ENCODE peak calls at places on chromosomes 7 and 10, in six cellular contexts. P is neuronal stem cell, N is IMR-90, Y is H1, W is H9, Q is mesenchymal stem cell. J is an unnamed sample.

GRCh38 chr10:11824376-11824775 is 1.2 kb downstream of the PROSER2 start:
- DNase-seq in N (peak), P (no peak), W (no peak), Y (no peak), Q (no peak), J (no peak)

GRCh38 chr10:11560076-11560709 is 51.3 kb downstream of the USP6NL start:
- DNase-seq in P (no peak), W (no peak), Y (no peak), Q (peak), N (peak), J (no peak)

GRCh38 chr7:114343949-114344708 is 70.5 kb upstream of the FOXP2 start:
- DNase-seq in W (no peak), Y (no peak), N (no peak), P (no peak), Q (no peak), J (no peak)

GRCh38 chr10:64097391-64098122 is 576.4 kb downstream of the REEP3 start:
- DNase-seq in P (no peak), Y (no peak), W (no peak), N (no peak), Q (no peak), J (no peak)

GRCh38 chr10:91108820-91109219 is 111.6 kb upstream of the PCGF5 start:
- DNase-seq in N (no peak), W (no peak), Y (no peak), Q (no peak), P (no peak), J (no peak)

GRCh38 chr7:12389089-12389700 is 14.5 kb downstream of the VWDE start:
- DNase-seq in Y (no peak), N (peak), W (peak), Q (peak), P (peak), J (peak)

GRCh38 chr7:112400141-112400540 is 50.1 kb upstream of the IFRD1 start:
- DNase-seq in Q (peak), N (peak), P (no peak), W (no peak), Y (no peak), J (no peak)

GRCh38 chr7:51250517-51250916 is 66.1 kb downstream of the COBL start:
- DNase-seq in N (no peak), W (no peak), Q (no peak), P (no peak), Y (no peak), J (no peak)

GRCh38 chr7:64463636-64464375 is 99.1 kb downstream of the ZNF680 start:
- DNase-seq in P (no peak), Q (no peak), Y (no peak), W (no peak), N (peak), J (no peak)

GRCh38 chr7:95478139-95479037 is 7.4 kb upstream of the ASB4 start:
- DNase-seq in N (peak), P (no peak), Y (no peak), W (peak), Q (no peak), J (no peak)

GRCh38 chr10:63416376-63416775 is 49.4 kb downstream of the JMJD1C start:
- DNase-seq in Q (no peak), Y (no peak), P (no peak), W (no peak), N (peak), J (no peak)

GRCh38 chr10:71213127-71213616 is 802 bp downstream of the UNC5B start:
- DNase-seq in Q (peak), N (peak), Y (peak), W (peak), P (peak), J (peak)

GRCh38 chr10:102619281-102619981 is 24.8 kb upstream of the TRIM8 start:
- DNase-seq in W (no peak), Q (no peak), P (no peak), Y (no peak), N (no peak), J (no peak)

GRCh38 chr10:100653957-100654834 is 91.2 kb upstream of the PAX2 start:
- DNase-seq in W (peak), N (no peak), Q (no peak), P (no peak), Y (peak), J (no peak)

GRCh38 chr7:84744388-84744787 is 442.5 kb downstream of the SEMA3D start:
- DNase-seq in N (peak), W (no peak), Y (no peak), P (no peak), Q (no peak), J (no peak)
- H4K91ac ChIP-seq in N (no peak), W (no peak), Y (no peak), P (no peak), Q (no peak), J (no peak)

DNA sequence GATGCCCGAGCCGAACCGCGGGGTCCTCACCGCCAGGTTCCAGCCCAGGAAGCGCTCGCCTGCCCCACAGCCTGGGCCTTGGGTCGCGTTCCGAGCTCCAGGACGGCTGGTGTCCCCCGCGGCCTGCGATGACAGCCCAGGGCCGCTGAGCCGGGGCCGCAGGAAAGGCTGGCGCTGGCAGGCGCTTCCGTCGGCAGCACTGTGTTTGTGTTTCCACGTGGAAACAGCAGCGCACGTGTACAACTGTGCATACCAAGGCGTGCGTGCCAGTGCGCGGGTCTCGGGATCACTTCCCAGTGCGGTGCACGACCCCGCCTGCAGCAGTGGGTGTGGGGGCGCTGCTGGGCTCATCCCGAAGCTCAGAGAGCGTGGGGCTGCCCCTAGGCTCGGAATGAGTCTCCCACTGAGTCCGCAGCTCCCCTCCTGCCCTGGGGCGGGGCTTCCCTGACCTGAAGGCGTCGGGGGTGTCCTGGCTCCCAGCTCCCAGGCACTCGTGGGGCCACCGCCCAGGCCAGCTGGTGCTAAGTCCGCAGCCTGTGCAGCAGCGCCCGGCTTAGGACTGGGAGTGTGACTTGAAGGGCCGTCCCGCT is 17.2 kb downstream of the AP5Z1 start:
- DNase-seq in N (no peak), W (peak), Y (peak), P (peak), Q (no peak), J (no peak)
- H3K23ac ChIP-seq in N (no peak), W (no peak), Y (no peak), P (peak), Q (no peak), J (no peak)

DNA sequence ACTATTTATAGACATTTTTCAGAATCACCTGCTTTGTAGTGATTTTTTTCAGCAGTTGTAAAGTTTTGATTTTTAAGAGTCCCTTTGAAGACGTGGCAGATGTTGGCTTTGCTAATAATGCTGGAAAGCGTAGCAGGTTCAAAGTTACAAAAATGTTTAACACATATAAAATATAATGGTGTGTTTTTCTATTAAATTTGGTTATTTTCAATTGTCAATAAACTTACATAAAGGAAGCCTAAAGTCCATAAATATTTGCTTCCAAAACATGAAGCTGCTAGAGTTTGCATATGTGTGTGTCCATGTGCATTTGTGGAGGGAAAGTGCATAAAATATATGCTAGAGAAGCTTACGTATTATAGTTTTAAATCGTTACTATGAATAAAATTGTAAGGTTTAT is 3.7 kb downstream of the MEOX2 start:
- DNase-seq in P (no peak), Q (no peak), N (no peak), Y (no peak), W (no peak), J (no peak)
- H4K91ac ChIP-seq in P (no peak), Q (no peak), N (no peak), Y (no peak), W (no peak), J (no peak)

GRCh38 chr7:151897951-151898686 is 21.2 kb upstream of the PRKAG2 start:
- DNase-seq in Q (no peak), W (no peak), N (no peak), P (no peak), Y (no peak), J (no peak)

GRCh38 chr7:151897201-151897711 is 20.3 kb upstream of the PRKAG2 start:
- DNase-seq in Y (peak), Q (no peak), P (no peak), N (no peak), W (peak), J (no peak)

GRCh38 chr7:151895008-151895661 is 18.2 kb upstream of the PRKAG2 start:
- DNase-seq in P (no peak), Q (no peak), Y (no peak), W (no peak), N (no peak), J (no peak)

GRCh38 chr7:151895695-151896485 is 19.0 kb upstream of the PRKAG2 start:
- DNase-seq in Q (peak), P (no peak), N (no peak), Y (no peak), W (no peak), J (no peak)

GRCh38 chr7:151896486-151896885 is 19.6 kb upstream of the PRKAG2 start:
- DNase-seq in Q (no peak), N (no peak), W (no peak), Y (no peak), P (no peak), J (no peak)
- H3K23ac ChIP-seq in Q (no peak), N (no peak), W (no peak), Y (no peak), P (peak), J (no peak)

GRCh38 chr10:84574101-84574500 is 245.7 kb downstream of the CCSER2 start:
- DNase-seq in N (no peak), P (no peak), W (no peak), Y (no peak), Q (no peak), J (peak)
- H4K91ac ChIP-seq in N (no peak), P (no peak), W (no peak), Y (no peak), Q (no peak), J (no peak)

J was measured in trophoblast cell.